ENCODE peak calls at places on chromosomes 12 and 14, in seven cellular contexts. One of them, this sample, is unnamed.

GRCh38 chr12:121296618-121297476 is at the start of gene CAMKK2:
- DNase-seq in right lobe of liver: peak
- DNase-seq in astrocyte: peak
- DNase-seq in left ventricle myocardium inferior: peak
- DNase-seq in bronchial epithelial cell: peak
- DNase-seq in kidney epithelial cell: peak
- DNase-seq in HFF-Myc: no peak
- DNase-seq in this sample: peak

GRCh38 chr12:111971800-111972199 is 41.2 kb downstream of the TMEM116 start:
- DNase-seq in HFF-Myc: no peak
- DNase-seq in right lobe of liver: no peak
- DNase-seq in astrocyte: no peak
- DNase-seq in left ventricle myocardium inferior: no peak
- DNase-seq in kidney epithelial cell: no peak
- DNase-seq in bronchial epithelial cell: no peak
- DNase-seq in this sample: no peak

GRCh38 chr14:84409435-84409834 is 1120.5 kb upstream of the FLRT2 start:
- DNase-seq in HFF-Myc: no peak
- DNase-seq in kidney epithelial cell: no peak
- DNase-seq in right lobe of liver: no peak
- DNase-seq in left ventricle myocardium inferior: no peak
- DNase-seq in bronchial epithelial cell: peak
- DNase-seq in astrocyte: peak
- DNase-seq in this sample: no peak

GRCh38 chr14:71454010-71454409 is 478.2 kb upstream of the RGS6 start:
- DNase-seq in HFF-Myc: no peak
- DNase-seq in kidney epithelial cell: no peak
- DNase-seq in astrocyte: no peak
- DNase-seq in left ventricle myocardium inferior: no peak
- DNase-seq in bronchial epithelial cell: no peak
- DNase-seq in right lobe of liver: no peak
- DNase-seq in this sample: no peak

GRCh38 chr12:81942588-81942987 is 183.4 kb upstream of the PPFIA2 start:
- DNase-seq in HFF-Myc: no peak
- DNase-seq in bronchial epithelial cell: no peak
- DNase-seq in astrocyte: no peak
- DNase-seq in left ventricle myocardium inferior: no peak
- DNase-seq in right lobe of liver: no peak
- DNase-seq in kidney epithelial cell: no peak
- DNase-seq in this sample: no peak

GRCh38 chr12:54356951-54357356 is 7.3 kb downstream of the GPR84 start:
- DNase-seq in left ventricle myocardium inferior: no peak
- DNase-seq in astrocyte: no peak
- DNase-seq in bronchial epithelial cell: no peak
- DNase-seq in HFF-Myc: no peak
- DNase-seq in kidney epithelial cell: no peak
- DNase-seq in right lobe of liver: no peak
- DNase-seq in this sample: no peak

GRCh38 chr12:51000245-51000644 is 25.9 kb downstream of the SLC11A2 start:
- DNase-seq in right lobe of liver: no peak
- DNase-seq in bronchial epithelial cell: peak
- DNase-seq in HFF-Myc: no peak
- DNase-seq in astrocyte: peak
- DNase-seq in kidney epithelial cell: no peak
- DNase-seq in left ventricle myocardium inferior: no peak
- DNase-seq in this sample: no peak

GRCh38 chr12:81080431-81080983 is 2.6 kb downstream of the ACSS3 start:
- DNase-seq in left ventricle myocardium inferior: no peak
- DNase-seq in kidney epithelial cell: no peak
- DNase-seq in right lobe of liver: no peak
- DNase-seq in astrocyte: peak
- DNase-seq in HFF-Myc: no peak
- DNase-seq in bronchial epithelial cell: no peak
- DNase-seq in this sample: no peak

GRCh38 chr12:31325877-31326631 is at the start of gene SINHCAF:
- DNase-seq in astrocyte: peak
- DNase-seq in kidney epithelial cell: peak
- DNase-seq in right lobe of liver: peak
- DNase-seq in bronchial epithelial cell: peak
- DNase-seq in HFF-Myc: peak
- DNase-seq in left ventricle myocardium inferior: peak
- DNase-seq in this sample: peak

GRCh38 chr12:129614221-129614885 is 289.5 kb downstream of the TMEM132D start:
- DNase-seq in left ventricle myocardium inferior: no peak
- DNase-seq in kidney epithelial cell: peak
- DNase-seq in bronchial epithelial cell: no peak
- DNase-seq in astrocyte: peak
- DNase-seq in right lobe of liver: no peak
- DNase-seq in HFF-Myc: no peak
- DNase-seq in this sample: no peak

GRCh38 chr12:130147875-130148596 is 14.2 kb upstream of the FZD10 start:
- DNase-seq in right lobe of liver: no peak
- DNase-seq in left ventricle myocardium inferior: no peak
- DNase-seq in astrocyte: no peak
- DNase-seq in bronchial epithelial cell: no peak
- DNase-seq in kidney epithelial cell: no peak
- DNase-seq in HFF-Myc: no peak
- DNase-seq in this sample: peak

GRCh38 chr14:91753501-91754128 is 21.7 kb upstream of the CATSPERB start:
- DNase-seq in right lobe of liver: no peak
- DNase-seq in bronchial epithelial cell: peak
- DNase-seq in kidney epithelial cell: no peak
- DNase-seq in astrocyte: no peak
- DNase-seq in HFF-Myc: no peak
- DNase-seq in left ventricle myocardium inferior: no peak
- DNase-seq in this sample: no peak

GRCh38 chr12:79274571-79275064 is 410.0 kb downstream of the SYT1 start:
- DNase-seq in HFF-Myc: no peak
- DNase-seq in kidney epithelial cell: no peak
- DNase-seq in left ventricle myocardium inferior: no peak
- DNase-seq in bronchial epithelial cell: no peak
- DNase-seq in right lobe of liver: no peak
- DNase-seq in astrocyte: no peak
- DNase-seq in this sample: no peak

GRCh38 chr14:23112359-23113178 is 6.5 kb downstream of the CEBPE start:
- DNase-seq in right lobe of liver: peak
- DNase-seq in left ventricle myocardium inferior: no peak
- DNase-seq in HFF-Myc: no peak
- DNase-seq in kidney epithelial cell: no peak
- DNase-seq in astrocyte: no peak
- DNase-seq in bronchial epithelial cell: no peak
- DNase-seq in this sample: no peak

GRCh38 chr12:52692253-52692652 is 11.1 kb downstream of the KRT77 start:
- DNase-seq in HFF-Myc: no peak
- DNase-seq in right lobe of liver: no peak
- DNase-seq in bronchial epithelial cell: no peak
- DNase-seq in left ventricle myocardium inferior: no peak
- DNase-seq in kidney epithelial cell: no peak
- DNase-seq in astrocyte: no peak
- DNase-seq in this sample: no peak

DNA sequence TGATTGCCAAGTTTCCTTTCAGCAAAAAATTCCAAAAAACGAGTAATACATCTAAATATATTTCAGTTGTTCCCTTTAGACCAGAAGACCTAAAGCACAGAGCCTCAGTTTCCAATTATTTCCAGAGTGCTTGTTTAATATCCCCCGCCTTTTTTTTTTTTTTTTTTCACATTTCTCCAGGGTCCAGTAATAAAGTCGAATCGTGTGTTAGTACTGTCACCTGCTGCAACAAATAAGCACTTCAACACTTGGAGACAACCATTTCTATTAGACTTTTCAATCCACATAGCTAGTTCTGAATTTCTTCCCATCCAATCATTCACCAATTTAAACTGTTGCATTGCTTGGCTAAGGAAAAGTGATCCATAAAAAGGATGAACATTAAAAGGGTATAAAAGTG is 13.6 kb downstream of the PDE6H start:
- DNase-seq in astrocyte: no peak
- DNase-seq in bronchial epithelial cell: no peak
- DNase-seq in right lobe of liver: no peak
- DNase-seq in left ventricle myocardium inferior: no peak
- DNase-seq in HFF-Myc: no peak
- DNase-seq in kidney epithelial cell: no peak
- DNase-seq in this sample: no peak
- TF ChIP-seq CTCF in astrocyte: no peak
- TF ChIP-seq CTCF in bronchial epithelial cell: peak
- TF ChIP-seq CTCF in right lobe of liver: no peak
- TF ChIP-seq CTCF in left ventricle myocardium inferior: peak
- TF ChIP-seq CTCF in HFF-Myc: no peak
- TF ChIP-seq CTCF in kidney epithelial cell: peak
- TF ChIP-seq CTCF in this sample: no peak

GRCh38 chr14:67112344-67112743 is 76.9 kb upstream of the GARIN2 start:
- DNase-seq in kidney epithelial cell: no peak
- DNase-seq in bronchial epithelial cell: no peak
- DNase-seq in right lobe of liver: no peak
- DNase-seq in astrocyte: no peak
- DNase-seq in HFF-Myc: no peak
- DNase-seq in left ventricle myocardium inferior: no peak
- DNase-seq in this sample: no peak
- H3K4me3 ChIP-seq in kidney epithelial cell: no peak
- H3K4me3 ChIP-seq in bronchial epithelial cell: no peak
- H3K4me3 ChIP-seq in right lobe of liver: no peak
- H3K4me3 ChIP-seq in astrocyte: no peak
- H3K4me3 ChIP-seq in HFF-Myc: no peak
- H3K4me3 ChIP-seq in left ventricle myocardium inferior: no peak
- H3K4me3 ChIP-seq in this sample: no peak

GRCh38 chr12:11892065-11892391 is 178.7 kb upstream of the BCL2L14 start:
- DNase-seq in left ventricle myocardium inferior: no peak
- DNase-seq in kidney epithelial cell: no peak
- DNase-seq in bronchial epithelial cell: no peak
- DNase-seq in astrocyte: no peak
- DNase-seq in HFF-Myc: no peak
- DNase-seq in right lobe of liver: no peak
- DNase-seq in this sample: no peak
- TF ChIP-seq CTCF in left ventricle myocardium inferior: peak
- TF ChIP-seq CTCF in kidney epithelial cell: peak
- TF ChIP-seq CTCF in bronchial epithelial cell: peak
- TF ChIP-seq CTCF in astrocyte: no peak
- TF ChIP-seq CTCF in HFF-Myc: no peak
- TF ChIP-seq CTCF in right lobe of liver: peak
- TF ChIP-seq CTCF in this sample: peak

GRCh38 chr12:20440408-20440807 is 72.1 kb downstream of the PDE3A start:
- DNase-seq in astrocyte: no peak
- DNase-seq in bronchial epithelial cell: no peak
- DNase-seq in right lobe of liver: no peak
- DNase-seq in left ventricle myocardium inferior: no peak
- DNase-seq in HFF-Myc: no peak
- DNase-seq in kidney epithelial cell: no peak
- DNase-seq in this sample: no peak

GRCh38 chr12:20439634-20440033 is 71.3 kb downstream of the PDE3A start:
- DNase-seq in HFF-Myc: no peak
- DNase-seq in astrocyte: no peak
- DNase-seq in kidney epithelial cell: no peak
- DNase-seq in bronchial epithelial cell: no peak
- DNase-seq in left ventricle myocardium inferior: no peak
- DNase-seq in right lobe of liver: no peak
- DNase-seq in this sample: no peak

GRCh38 chr12:20434993-20435392 is 66.7 kb downstream of the PDE3A start:
- DNase-seq in kidney epithelial cell: no peak
- DNase-seq in left ventricle myocardium inferior: no peak
- DNase-seq in right lobe of liver: no peak
- DNase-seq in astrocyte: peak
- DNase-seq in bronchial epithelial cell: no peak
- DNase-seq in HFF-Myc: no peak
- DNase-seq in this sample: no peak

GRCh38 chr12:20438307-20438779 is 70.0 kb downstream of the PDE3A start:
- DNase-seq in left ventricle myocardium inferior: no peak
- DNase-seq in right lobe of liver: no peak
- DNase-seq in astrocyte: no peak
- DNase-seq in bronchial epithelial cell: no peak
- DNase-seq in HFF-Myc: peak
- DNase-seq in kidney epithelial cell: no peak
- DNase-seq in this sample: no peak

GRCh38 chr12:20436367-20436766 is 68.0 kb downstream of the PDE3A start:
- DNase-seq in astrocyte: peak
- DNase-seq in bronchial epithelial cell: no peak
- DNase-seq in HFF-Myc: no peak
- DNase-seq in right lobe of liver: no peak
- DNase-seq in left ventricle myocardium inferior: no peak
- DNase-seq in kidney epithelial cell: no peak
- DNase-seq in this sample: no peak
- H3K4me3 ChIP-seq in astrocyte: no peak
- H3K4me3 ChIP-seq in bronchial epithelial cell: no peak
- H3K4me3 ChIP-seq in HFF-Myc: no peak
- H3K4me3 ChIP-seq in right lobe of liver: no peak
- H3K4me3 ChIP-seq in left ventricle myocardium inferior: no peak
- H3K4me3 ChIP-seq in kidney epithelial cell: no peak
- H3K4me3 ChIP-seq in this sample: no peak

GRCh38 chr12:117363953-117364486 is 2.6 kb upstream of the NOS1 start:
- DNase-seq in HFF-Myc: no peak
- DNase-seq in left ventricle myocardium inferior: no peak
- DNase-seq in kidney epithelial cell: no peak
- DNase-seq in astrocyte: no peak
- DNase-seq in bronchial epithelial cell: no peak
- DNase-seq in right lobe of liver: no peak
- DNase-seq in this sample: no peak
- TF ChIP-seq CTCF in HFF-Myc: no peak
- TF ChIP-seq CTCF in left ventricle myocardium inferior: no peak
- TF ChIP-seq CTCF in kidney epithelial cell: no peak
- TF ChIP-seq CTCF in astrocyte: no peak
- TF ChIP-seq CTCF in bronchial epithelial cell: no peak
- TF ChIP-seq CTCF in right lobe of liver: no peak
- TF ChIP-seq CTCF in this sample: no peak

GRCh38 chr14:96040836-96041371 is 1.7 kb downstream of the C14orf132 start:
- DNase-seq in left ventricle myocardium inferior: no peak
- DNase-seq in kidney epithelial cell: no peak
- DNase-seq in right lobe of liver: no peak
- DNase-seq in astrocyte: peak
- DNase-seq in HFF-Myc: no peak
- DNase-seq in bronchial epithelial cell: no peak
- DNase-seq in this sample: no peak
- H3K4me3 ChIP-seq in left ventricle myocardium inferior: no peak
- H3K4me3 ChIP-seq in kidney epithelial cell: no peak
- H3K4me3 ChIP-seq in right lobe of liver: no peak
- H3K4me3 ChIP-seq in astrocyte: peak
- H3K4me3 ChIP-seq in HFF-Myc: peak
- H3K4me3 ChIP-seq in bronchial epithelial cell: no peak
- H3K4me3 ChIP-seq in this sample: peak

GRCh38 chr14:51554953-51555352 is 96.8 kb upstream of the FRMD6 start:
- DNase-seq in left ventricle myocardium inferior: no peak
- DNase-seq in astrocyte: no peak
- DNase-seq in right lobe of liver: no peak
- DNase-seq in HFF-Myc: no peak
- DNase-seq in kidney epithelial cell: no peak
- DNase-seq in bronchial epithelial cell: no peak
- DNase-seq in this sample: no peak
- TF ChIP-seq CTCF in left ventricle myocardium inferior: no peak
- TF ChIP-seq CTCF in astrocyte: peak
- TF ChIP-seq CTCF in right lobe of liver: peak
- TF ChIP-seq CTCF in HFF-Myc: no peak
- TF ChIP-seq CTCF in kidney epithelial cell: peak
- TF ChIP-seq CTCF in bronchial epithelial cell: no peak
- TF ChIP-seq CTCF in this sample: no peak